ENCODE peak calls at places on chromosomes 4 and X, in eight cellular contexts. Z is heart right ventricle, H is AG04450, E is OCI-LY7, M is epithelial cell of esophagus, R is left lung, F is colonic mucosa, J is natural killer cell. U is an unnamed sample.

GRCh38 chr4:70613182-70613892 is 15.2 kb upstream of the ENAM start:
- DNase-seq in Z (no peak), H (no peak), E (peak), M (no peak), R (no peak), F (no peak), J (no peak), U (no peak)

GRCh38 chrX:51759055-51759454 is 15.8 kb downstream of the GSPT2 start:
- DNase-seq in Z (no peak), H (no peak), E (no peak), M (no peak), R (no peak), F (no peak), J (no peak), U (no peak)

GRCh38 chrX:110359273-110359672 is 625 bp downstream of the RTL9 start:
- DNase-seq in Z (no peak), H (no peak), E (no peak), M (no peak), R (no peak), F (no peak), J (no peak), U (no peak)

GRCh38 chr4:78482281-78482680 is 69.3 kb upstream of the ANXA3 start:
- DNase-seq in Z (no peak), H (no peak), E (no peak), M (no peak), R (no peak), F (no peak), J (no peak), U (no peak)

GRCh38 chr4:150072906-150073714 is 5.1 kb upstream of the DCLK2 start:
- DNase-seq in Z (no peak), H (peak), E (no peak), M (peak), R (no peak), F (no peak), J (no peak), U (no peak)

GRCh38 chr4:74667944-74668343 is 126.4 kb downstream of the BTC start:
- DNase-seq in Z (no peak), H (no peak), E (no peak), M (no peak), R (no peak), F (peak), J (no peak), U (no peak)

GRCh38 chrX:153519569-153520285 is 2.3 kb downstream of the ATP2B3 start:
- DNase-seq in Z (no peak), H (no peak), E (no peak), M (peak), R (no peak), F (no peak), J (no peak), U (no peak)

GRCh38 chr4:139910106-139910505 is 243.9 kb downstream of the MAML3 start:
- DNase-seq in Z (no peak), H (no peak), E (no peak), M (peak), R (no peak), F (no peak), J (no peak), U (no peak)

GRCh38 chrX:40877869-40878268 is 142.5 kb upstream of the MED14 start:
- DNase-seq in Z (no peak), H (no peak), E (peak), M (peak), R (no peak), F (no peak), J (no peak), U (no peak)

GRCh38 chrX:48465336-48465933 is 4.6 kb downstream of the SLC38A5 start:
- DNase-seq in Z (no peak), H (peak), E (no peak), M (peak), R (no peak), F (no peak), J (no peak), U (no peak)

GRCh38 chr4:119310826-119311225 is 11.1 kb downstream of the FABP2 start:
- DNase-seq in Z (no peak), H (no peak), E (no peak), M (no peak), R (no peak), F (no peak), J (no peak), U (no peak)

GRCh38 chrX:14675500-14675899 is 146.2 kb downstream of the GLRA2 start:
- DNase-seq in Z (no peak), H (no peak), E (no peak), M (no peak), R (no peak), F (no peak), J (no peak), U (no peak)

GRCh38 chr4:85607624-85608023 is 132.7 kb downstream of the ARHGAP24 start:
- DNase-seq in Z (no peak), H (no peak), E (peak), M (no peak), R (no peak), F (peak), J (no peak), U (no peak)

GRCh38 chrX:13845721-13846378 is 29.0 kb upstream of the GPM6B start:
- DNase-seq in Z (no peak), H (no peak), E (no peak), M (peak), R (no peak), F (no peak), J (no peak), U (no peak)

GRCh38 chr4:133856736-133857355 is 344.7 kb downstream of the PABPC4L start:
- DNase-seq in Z (no peak), H (no peak), E (no peak), M (no peak), R (no peak), F (no peak), J (no peak), U (no peak)

GRCh38 chr4:69800599-69800998 is 40.2 kb upstream of the SULT1B1 start:
- DNase-seq in Z (no peak), H (no peak), E (no peak), M (peak), R (no peak), F (no peak), J (no peak), U (no peak)

GRCh38 chr4:108651068-108651794 is 832 bp downstream of the OSTC start:
- DNase-seq in Z (no peak), H (peak), E (peak), M (peak), R (no peak), F (no peak), J (no peak), U (no peak)

GRCh38 chr4:20028694-20029093 is 223.0 kb upstream of the SLIT2 start:
- DNase-seq in Z (no peak), H (no peak), E (no peak), M (peak), R (no peak), F (no peak), J (no peak), U (no peak)

GRCh38 chr4:168843635-168844034 is 166.4 kb downstream of the CBR4 start:
- DNase-seq in Z (no peak), H (no peak), E (no peak), M (peak), R (no peak), F (no peak), J (no peak), U (no peak)

GRCh38 chrX:75603833-75604232 is 81.0 kb upstream of the ZDHHC15 start:
- DNase-seq in Z (no peak), H (no peak), E (peak), M (peak), R (no peak), F (no peak), J (no peak), U (no peak)

GRCh38 chrX:70133303-70134115 is at the start of gene IGBP1:
- DNase-seq in Z (peak), H (peak), E (peak), M (peak), R (peak), F (peak), J (peak), U (peak)

GRCh38 chr4:163758032-163758431 is 263.5 kb downstream of the TMA16 start:
- DNase-seq in Z (no peak), H (no peak), E (no peak), M (no peak), R (no peak), F (no peak), J (no peak), U (no peak)

GRCh38 chr4:181968371-181968770 is 274.8 kb upstream of the TENM3 start:
- DNase-seq in Z (no peak), H (peak), E (no peak), M (peak), R (no peak), F (no peak), J (no peak), U (no peak)

GRCh38 chrX:51891821-51892551 is 1.4 kb upstream of the MAGED1 start:
- DNase-seq in Z (no peak), H (peak), E (peak), M (no peak), R (no peak), F (no peak), J (no peak), U (no peak)

GRCh38 chrX:120749141-120749846 is 119.4 kb upstream of the C1GALT1C1 start:
- DNase-seq in Z (no peak), H (no peak), E (peak), M (no peak), R (no peak), F (no peak), J (no peak), U (no peak)

GRCh38 chr4:54498661-54499111 is 159.1 kb upstream of the KIT start:
- DNase-seq in Z (no peak), H (no peak), E (no peak), M (peak), R (no peak), F (no peak), J (no peak), U (no peak)

GRCh38 chrX:101659601-101660063 is at the start of gene ARMCX2:
- DNase-seq in Z (peak), H (peak), E (no peak), M (peak), R (peak), F (peak), J (no peak), U (no peak)

GRCh38 chr4:61380865-61381264 is 180.7 kb downstream of the ADGRL3 start:
- DNase-seq in Z (no peak), H (no peak), E (no peak), M (no peak), R (no peak), F (no peak), J (no peak), U (no peak)

GRCh38 chr4:94590493-94590892 is 138.8 kb downstream of the PDLIM5 start:
- DNase-seq in Z (no peak), H (no peak), E (no peak), M (no peak), R (no peak), F (no peak), J (no peak), U (no peak)

GRCh38 chrX:132488092-132488749 is 617 bp downstream of the MBNL3 start:
- DNase-seq in Z (peak), H (no peak), E (peak), M (peak), R (peak), F (no peak), J (no peak), U (no peak)

GRCh38 chr4:28014469-28014868 is 1153.8 kb downstream of the STIM2 start:
- DNase-seq in Z (no peak), H (no peak), E (no peak), M (peak), R (no peak), F (no peak), J (no peak), U (no peak)

GRCh38 chr4:98566491-98567008 is 91.9 kb downstream of the TSPAN5 start:
- DNase-seq in Z (no peak), H (no peak), E (no peak), M (peak), R (no peak), F (no peak), J (no peak), U (no peak)

GRCh38 chrX:153766098-153766817 is 2.2 kb downstream of the PLXNB3 start:
- DNase-seq in Z (peak), H (peak), E (peak), M (peak), R (no peak), F (no peak), J (no peak), U (no peak)

DNA sequence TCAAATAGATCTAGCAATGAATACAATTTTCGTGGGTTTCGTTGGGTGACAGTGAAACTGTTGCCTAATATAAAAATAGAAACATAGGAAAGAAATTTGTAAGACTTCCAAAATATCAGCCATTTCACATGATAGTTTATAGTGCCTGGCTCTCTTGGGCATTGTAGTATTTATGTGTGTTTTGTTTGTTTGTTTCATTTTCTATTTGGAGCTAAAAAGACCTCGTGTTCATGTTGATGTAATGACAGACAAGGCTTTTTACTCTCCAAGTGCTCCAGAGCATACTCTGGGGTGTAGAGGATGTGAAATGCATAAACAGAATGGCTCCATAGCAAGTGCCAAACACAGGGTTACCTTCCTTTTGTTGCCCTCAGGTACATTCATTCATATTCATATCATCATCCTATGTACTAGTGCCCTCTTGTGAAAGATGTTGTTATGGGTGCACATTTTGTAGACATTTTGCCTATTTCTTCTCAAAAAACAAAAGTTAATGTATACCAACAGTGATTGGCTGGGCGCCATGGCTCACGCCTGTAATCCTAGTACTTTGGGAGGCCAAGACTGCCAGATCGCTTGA is 100.7 kb upstream of the AMOT start:
- DNase-seq in Z (no peak), H (no peak), E (no peak), M (peak), R (no peak), F (no peak), J (no peak), U (no peak)
- TF ChIP-seq CTCF in Z (no peak), H (no peak), E (no peak), M (no peak), R (no peak), F (no peak), J (no peak), U (no peak)

DNA sequence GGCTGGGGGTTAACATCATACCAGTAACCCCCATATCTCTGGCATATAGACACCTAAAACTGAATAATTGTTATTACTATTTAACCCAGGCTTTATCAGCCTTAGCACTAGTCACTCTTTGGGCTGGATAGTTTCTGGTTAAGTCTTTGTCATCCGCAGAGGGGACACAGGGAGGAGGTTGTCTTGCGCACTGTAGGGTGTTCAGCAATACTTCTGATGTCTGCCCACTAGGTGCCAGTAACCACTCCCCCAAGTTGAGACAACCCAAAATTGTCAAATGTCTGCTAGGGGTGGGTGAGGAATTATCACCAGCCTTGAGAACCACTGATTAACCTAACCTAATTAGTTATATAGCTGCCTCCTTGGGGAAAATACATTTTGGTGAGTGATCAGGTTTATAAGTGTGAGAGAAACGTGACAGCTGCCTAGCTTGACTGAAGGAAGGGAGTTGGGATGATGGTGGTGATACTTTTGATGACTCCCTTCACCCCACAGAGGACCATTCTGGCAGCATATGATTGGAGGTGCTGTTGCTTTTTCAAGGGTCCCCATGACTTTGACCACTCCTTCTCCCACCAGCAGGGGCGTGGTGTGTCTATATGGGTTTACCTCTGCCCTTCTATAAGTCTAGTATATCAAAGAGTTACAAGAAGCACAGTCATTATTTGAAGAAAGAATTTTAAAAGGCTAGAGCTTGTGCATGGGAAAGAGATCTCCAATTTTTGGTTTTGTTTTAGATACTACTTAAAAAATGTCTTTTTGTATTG is 140.9 kb downstream of the STIM2 start:
- DNase-seq in Z (no peak), H (no peak), E (peak), M (no peak), R (no peak), F (no peak), J (no peak), U (no peak)
- TF ChIP-seq CTCF in Z (no peak), H (no peak), E (peak), M (no peak), R (no peak), F (no peak), J (no peak), U (no peak)

DNA sequence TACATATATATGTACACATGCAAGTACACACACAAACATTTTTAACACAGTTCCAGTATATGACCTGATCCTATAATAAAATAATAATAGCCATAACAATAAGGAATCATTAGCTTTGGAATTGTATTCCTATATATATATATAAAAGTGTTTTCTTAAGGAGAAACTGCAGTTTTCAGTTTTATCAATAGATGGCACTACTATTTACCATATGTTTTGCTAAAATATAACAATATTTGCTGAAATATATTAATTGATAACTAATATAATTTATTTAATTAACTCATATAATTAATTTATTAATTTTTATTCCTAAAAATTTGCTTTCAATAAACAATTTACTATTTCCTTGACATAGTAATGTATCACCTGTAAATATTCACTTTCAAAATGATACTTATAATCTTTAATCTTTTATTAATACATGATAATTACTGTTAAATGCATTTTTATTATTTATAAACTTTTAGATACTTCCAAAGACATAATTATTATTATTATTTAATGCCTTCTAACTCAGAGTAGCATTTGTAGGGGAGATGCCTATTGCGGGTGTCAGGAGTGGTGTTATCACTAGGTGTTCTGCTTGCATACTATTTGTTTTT is 599.5 kb downstream of the FSTL5 start:
- DNase-seq in Z (no peak), H (no peak), E (peak), M (peak), R (no peak), F (no peak), J (no peak), U (no peak)
- TF ChIP-seq CTCF in Z (peak), H (peak), E (peak), M (peak), R (peak), F (no peak), J (no peak), U (peak)

GRCh38 chr4:121050251-121050650 is 22.1 kb downstream of the NDNF start:
- DNase-seq in Z (no peak), H (no peak), E (peak), M (no peak), R (no peak), F (no peak), J (no peak), U (no peak)
- TF ChIP-seq CTCF in Z (peak), H (peak), E (peak), M (peak), R (no peak), F (no peak), J (no peak), U (peak)

GRCh38 chr4:115780268-115780667 is 666.8 kb upstream of the NDST4 start:
- DNase-seq in Z (no peak), H (no peak), E (no peak), M (peak), R (no peak), F (no peak), J (no peak), U (no peak)
- TF ChIP-seq CTCF in Z (no peak), H (no peak), E (peak), M (no peak), R (no peak), F (no peak), J (no peak), U (no peak)

DNA sequence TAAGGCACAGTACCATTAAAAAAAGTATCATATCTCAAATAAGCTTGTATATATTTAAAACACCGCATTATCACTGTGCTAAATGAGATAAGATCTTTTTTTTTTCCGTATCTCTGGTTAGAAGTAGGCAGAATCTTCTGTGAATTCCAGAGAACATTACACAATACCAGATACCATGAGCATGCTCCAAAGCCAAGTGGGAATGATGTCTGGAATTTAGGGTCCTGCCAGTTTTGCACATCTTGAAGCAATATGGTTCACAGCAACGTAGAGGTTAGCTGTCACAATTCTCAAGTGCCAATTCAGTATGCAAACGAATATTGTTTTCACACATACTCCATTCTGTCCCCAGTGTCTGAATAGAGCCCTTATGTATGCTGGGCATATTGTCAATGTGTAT is 127.5 kb upstream of the NEIL3 start:
- DNase-seq in Z (no peak), H (no peak), E (no peak), M (no peak), R (no peak), F (no peak), J (no peak), U (no peak)
- TF ChIP-seq CTCF in Z (no peak), H (no peak), E (no peak), M (no peak), R (no peak), F (no peak), J (no peak), U (no peak)

DNA sequence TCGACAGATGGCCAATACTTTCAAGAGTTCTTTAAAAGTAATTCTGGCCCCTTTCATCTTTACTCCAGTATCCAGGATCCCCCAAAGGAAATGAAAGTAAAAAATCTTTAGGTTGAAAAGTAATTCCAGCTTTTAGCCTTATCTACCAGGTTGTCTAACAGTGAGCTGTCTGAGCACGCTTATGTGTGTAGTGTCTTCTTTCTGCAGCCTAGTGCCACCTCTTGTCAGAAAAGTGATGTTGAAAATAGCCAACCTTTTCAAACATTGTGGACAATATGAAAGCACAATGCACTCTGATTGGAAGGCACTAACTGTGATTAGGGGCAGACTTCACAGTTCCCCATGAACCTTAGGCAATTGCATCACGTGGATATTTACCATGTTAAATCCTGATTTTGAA is 92.1 kb downstream of the RELL1 start:
- DNase-seq in Z (no peak), H (no peak), E (no peak), M (peak), R (no peak), F (no peak), J (no peak), U (no peak)
- TF ChIP-seq CTCF in Z (no peak), H (no peak), E (no peak), M (peak), R (no peak), F (no peak), J (no peak), U (no peak)

GRCh38 chr4:1249148-1249730 is 309 bp upstream of the CTBP1 start:
- DNase-seq in Z (peak), H (no peak), E (peak), M (peak), R (peak), F (peak), J (peak), U (peak)
- TF ChIP-seq CTCF in Z (no peak), H (no peak), E (no peak), M (no peak), R (no peak), F (no peak), J (no peak), U (no peak)

U was measured in progenitor cell of endocrine pancreas.